ENCODE peak calls at places on chromosomes 13 and 19, in six cellular contexts. G is PC-3, Y is GM23248, T is GM23338, A is HCT116, P is OCI-LY7. W is an unnamed sample.

GRCh38 chr13:79258489-79258888 is 147.6 kb downstream of the RBM26 start:
- DNase-seq in G (no peak), Y (no peak), T (no peak), A (no peak), P (no peak), W (no peak)

GRCh38 chr19:14941189-14941588 is at the start of gene OR7C2:
- DNase-seq in G (no peak), Y (no peak), T (no peak), A (no peak), P (no peak), W (no peak)

GRCh38 chr19:42567567-42567966 is 27.2 kb downstream of the CEACAM8 start:
- DNase-seq in G (no peak), Y (no peak), T (no peak), A (no peak), P (no peak), W (no peak)

GRCh38 chr13:94251801-94252200 is 227.7 kb downstream of the DCT start:
- DNase-seq in G (no peak), Y (no peak), T (no peak), A (no peak), P (no peak), W (peak)

GRCh38 chr13:88042489-88042888 is 371.3 kb downstream of the SLITRK5 start:
- DNase-seq in G (peak), Y (no peak), T (no peak), A (no peak), P (no peak), W (no peak)

GRCh38 chr19:11194657-11195056 is 2.7 kb downstream of the KANK2 start:
- DNase-seq in G (no peak), Y (no peak), T (no peak), A (no peak), P (peak), W (peak)

GRCh38 chr19:35462476-35462953 is 14.5 kb downstream of the FFAR2 start:
- DNase-seq in G (no peak), Y (no peak), T (no peak), A (no peak), P (peak), W (no peak)

GRCh38 chr19:29516821-29517395 is 8.9 kb upstream of the VSTM2B start:
- DNase-seq in G (no peak), Y (no peak), T (no peak), A (no peak), P (no peak), W (no peak)

GRCh38 chr19:29482855-29483640 is 42.7 kb upstream of the VSTM2B start:
- DNase-seq in G (no peak), Y (no peak), T (no peak), A (no peak), P (no peak), W (no peak)

GRCh38 chr13:36904219-36904618 is 15.8 kb downstream of the SMAD9 start:
- DNase-seq in G (no peak), Y (no peak), T (no peak), A (no peak), P (no peak), W (no peak)

GRCh38 chr19:53511357-53511756 is 26.6 kb upstream of the ZNF331 start:
- DNase-seq in G (no peak), Y (no peak), T (no peak), A (no peak), P (no peak), W (no peak)

GRCh38 chr13:92407858-92408257 is 818.7 kb upstream of the GPC6 start:
- DNase-seq in G (no peak), Y (no peak), T (peak), A (no peak), P (no peak), W (no peak)

GRCh38 chr13:33863390-33863789 is 45.4 kb downstream of the RFC3 start:
- DNase-seq in G (no peak), Y (no peak), T (no peak), A (no peak), P (no peak), W (no peak)

GRCh38 chr19:46115396-46116109 is 8.9 kb downstream of the IGFL3 start:
- DNase-seq in G (peak), Y (peak), T (no peak), A (peak), P (no peak), W (peak)

GRCh38 chr13:38147050-38147449 is 202.6 kb upstream of the UFM1 start:
- DNase-seq in G (no peak), Y (no peak), T (no peak), A (no peak), P (no peak), W (no peak)

GRCh38 chr19:15062036-15062435 is 12.8 kb downstream of the CASP14 start:
- DNase-seq in G (no peak), Y (no peak), T (no peak), A (no peak), P (no peak), W (no peak)

GRCh38 chr13:78160793-78161192 is 242.2 kb upstream of the EDNRB start:
- DNase-seq in G (peak), Y (peak), T (no peak), A (no peak), P (no peak), W (no peak)

GRCh38 chr19:51702754-51703654 is 9.9 kb downstream of the SPACA6 start:
- DNase-seq in G (no peak), Y (peak), T (peak), A (no peak), P (no peak), W (peak)

GRCh38 chr13:114275309-114275708 is 6.1 kb upstream of the UPF3A start:
- DNase-seq in G (no peak), Y (peak), T (no peak), A (no peak), P (no peak), W (no peak)

GRCh38 chr13:92806215-92806614 is 420.4 kb upstream of the GPC6 start:
- DNase-seq in G (peak), Y (peak), T (no peak), A (no peak), P (peak), W (no peak)

GRCh38 chr19:49850221-49850486 is 805 bp upstream of the PTOV1 start:
- DNase-seq in G (no peak), Y (no peak), T (no peak), A (no peak), P (no peak), W (no peak)

GRCh38 chr13:59873309-59873708 is 290.4 kb downstream of the DIAPH3 start:
- DNase-seq in G (no peak), Y (no peak), T (peak), A (no peak), P (no peak), W (no peak)

GRCh38 chr19:42121666-42122069 is 10.6 kb downstream of the POU2F2 start:
- DNase-seq in G (peak), Y (peak), T (peak), A (no peak), P (peak), W (no peak)

DNA sequence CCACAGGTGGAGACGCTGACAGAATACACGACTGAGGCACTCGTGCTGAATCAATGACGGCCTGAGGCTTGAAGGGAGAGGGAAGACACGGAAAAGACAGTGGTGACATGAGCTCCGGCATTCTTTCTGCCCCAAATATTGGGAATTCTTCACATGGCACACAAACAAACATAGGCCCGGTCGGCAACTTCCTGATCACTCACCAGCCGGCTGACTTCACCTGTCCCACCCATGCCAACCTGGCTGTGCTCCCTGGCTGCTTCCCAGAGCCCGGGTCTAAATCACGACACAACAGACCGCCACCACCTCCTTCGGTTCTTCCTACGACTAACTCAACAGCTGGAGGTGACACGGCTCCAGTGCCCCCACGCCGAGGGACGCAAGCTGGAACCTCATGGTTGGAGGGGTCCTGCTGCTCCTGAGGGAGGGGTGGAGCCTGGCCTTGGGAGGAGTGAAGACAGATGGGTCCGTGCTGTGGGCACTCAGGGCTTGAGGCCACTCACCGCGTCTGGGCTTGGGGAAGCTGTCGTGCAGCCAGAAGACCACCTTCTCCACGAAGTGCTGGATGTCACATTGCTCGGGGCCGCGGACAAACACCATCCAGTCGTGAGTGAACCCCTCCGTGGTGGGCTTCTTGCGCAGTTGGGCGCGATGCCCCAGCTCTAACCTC is 9.6 kb downstream of the MLLT1 start:
- DNase-seq in G (peak), Y (no peak), T (no peak), A (no peak), P (no peak), W (no peak)
- H2AFZ ChIP-seq in G (no peak), Y (no peak), T (no peak), A (no peak), P (no peak), W (no peak)

GRCh38 chr19:47230122-47230920 is 678 bp downstream of the BBC3 start:
- DNase-seq in G (no peak), Y (peak), T (peak), A (no peak), P (peak), W (peak)
- TF ChIP-seq EZH2phosphoT487 in G (no peak), Y (no peak), T (no peak), A (no peak), P (no peak), W (no peak)

DNA sequence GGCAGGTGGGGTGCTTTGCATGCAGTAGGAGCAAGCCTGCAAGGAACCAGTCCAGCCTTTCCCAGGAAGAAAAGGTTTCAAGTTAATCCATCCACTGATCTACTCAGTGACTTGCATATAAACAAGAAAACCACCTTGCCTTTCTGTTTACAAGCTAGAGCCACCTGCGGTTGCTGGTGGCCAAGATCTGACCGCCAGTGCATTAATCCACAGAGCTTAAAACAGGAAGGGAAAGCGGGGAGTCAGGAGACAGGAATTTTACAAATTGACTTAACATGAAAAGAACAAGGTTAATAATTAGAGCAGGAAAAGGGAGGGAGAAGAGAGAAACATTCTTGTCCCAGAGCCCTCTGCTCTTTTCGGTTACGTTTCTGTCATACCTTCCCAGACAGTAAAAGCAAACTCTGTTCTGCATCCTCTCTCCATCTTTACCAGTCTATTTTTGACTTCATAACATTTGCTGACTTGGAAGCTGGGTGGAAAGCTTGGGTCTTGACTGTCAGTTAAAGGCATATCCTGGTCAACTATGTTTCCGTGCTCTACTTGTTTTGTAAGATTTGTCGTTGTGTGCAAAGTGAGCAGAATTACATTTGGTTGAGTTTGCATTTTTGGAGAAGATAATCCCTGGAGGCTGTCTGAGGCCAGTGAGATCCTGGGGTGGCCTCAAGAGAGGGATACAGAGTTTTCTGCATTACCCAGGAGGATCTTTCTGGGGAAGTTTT is 760.6 kb downstream of the EFNB2 start:
- DNase-seq in G (peak), Y (no peak), T (peak), A (peak), P (no peak), W (peak)
- H2AFZ ChIP-seq in G (no peak), Y (no peak), T (no peak), A (peak), P (no peak), W (peak)

DNA sequence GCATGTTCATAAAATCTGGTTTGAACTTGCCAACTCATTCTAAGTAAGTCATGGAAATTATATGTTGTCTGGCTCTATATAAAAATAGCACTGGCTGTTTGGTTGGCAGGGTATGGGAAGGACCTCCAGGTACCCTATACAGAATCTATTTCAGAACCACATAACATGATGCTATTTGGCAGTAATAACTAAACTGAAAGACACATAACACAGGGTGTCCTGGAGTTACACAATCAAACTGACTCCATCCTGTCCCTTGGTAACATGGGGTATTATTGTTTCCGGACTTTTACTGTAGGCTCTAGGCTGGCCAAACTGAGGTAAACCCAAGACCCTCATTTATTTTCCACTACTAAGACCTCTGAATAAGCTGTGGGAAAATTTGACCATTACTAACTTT is 248.8 kb downstream of the RGCC start:
- DNase-seq in G (no peak), Y (peak), T (no peak), A (no peak), P (no peak), W (no peak)
- TF ChIP-seq EZH2phosphoT487 in G (no peak), Y (no peak), T (no peak), A (no peak), P (no peak), W (no peak)

GRCh38 chr13:110306340-110306959 is 507 bp downstream of the COL4A1 start:
- DNase-seq in G (no peak), Y (peak), T (peak), A (no peak), P (no peak), W (peak)
- H2AFZ ChIP-seq in G (peak), Y (peak), T (peak), A (no peak), P (no peak), W (peak)

GRCh38 chr19:17681505-17682125 is 6.5 kb downstream of the UNC13A start:
- DNase-seq in G (peak), Y (peak), T (peak), A (no peak), P (peak), W (peak)

GRCh38 chr19:17682273-17682672 is 5.9 kb downstream of the UNC13A start:
- DNase-seq in G (no peak), Y (no peak), T (no peak), A (no peak), P (no peak), W (no peak)

GRCh38 chr19:17678836-17679235 is 9.3 kb downstream of the UNC13A start:
- DNase-seq in G (no peak), Y (no peak), T (no peak), A (no peak), P (no peak), W (no peak)

GRCh38 chr19:17679526-17680234 is 8.5 kb downstream of the UNC13A start:
- DNase-seq in G (no peak), Y (peak), T (peak), A (no peak), P (no peak), W (no peak)

DNA sequence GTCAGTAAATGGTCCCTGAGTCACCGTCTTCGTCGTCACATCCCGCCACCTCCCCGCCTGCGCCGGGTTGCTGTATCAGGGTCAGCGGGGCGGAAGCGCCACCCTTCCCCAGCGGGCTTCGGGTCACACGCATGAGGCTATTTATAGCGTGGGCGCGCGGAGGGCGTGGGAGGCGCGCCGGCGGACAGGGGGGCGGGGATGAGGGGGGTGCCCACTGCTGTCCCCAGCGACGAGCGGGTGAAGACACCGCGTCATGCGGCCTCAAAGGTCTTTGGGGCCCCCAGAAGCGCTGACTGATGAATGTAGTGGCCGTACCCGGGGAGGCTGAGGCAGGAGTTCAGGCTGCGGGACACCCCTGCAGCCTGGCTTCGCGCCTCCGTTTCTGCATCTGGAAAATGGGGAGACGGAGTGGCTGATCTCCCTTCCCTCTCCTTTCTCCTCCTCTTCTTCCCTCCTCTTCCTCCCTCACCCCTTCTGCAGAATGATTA is 7.9 kb downstream of the UNC13A start:
- DNase-seq in G (peak), Y (peak), T (peak), A (peak), P (peak), W (peak)
- TF ChIP-seq EZH2phosphoT487 in G (no peak), Y (no peak), T (no peak), A (no peak), P (no peak), W (no peak)

GRCh38 chr13:44340508-44340907 is 33.1 kb upstream of the SERP2 start:
- DNase-seq in G (no peak), Y (no peak), T (no peak), A (no peak), P (no peak), W (no peak)

GRCh38 chr13:44337581-44337980 is 36.0 kb upstream of the SERP2 start:
- DNase-seq in G (no peak), Y (no peak), T (no peak), A (no peak), P (no peak), W (no peak)

GRCh38 chr13:44347301-44347700 is 26.3 kb upstream of the SERP2 start:
- DNase-seq in G (no peak), Y (peak), T (no peak), A (no peak), P (no peak), W (no peak)

GRCh38 chr13:44346534-44346933 is 27.1 kb upstream of the SERP2 start:
- DNase-seq in G (no peak), Y (no peak), T (no peak), A (no peak), P (no peak), W (no peak)

DNA sequence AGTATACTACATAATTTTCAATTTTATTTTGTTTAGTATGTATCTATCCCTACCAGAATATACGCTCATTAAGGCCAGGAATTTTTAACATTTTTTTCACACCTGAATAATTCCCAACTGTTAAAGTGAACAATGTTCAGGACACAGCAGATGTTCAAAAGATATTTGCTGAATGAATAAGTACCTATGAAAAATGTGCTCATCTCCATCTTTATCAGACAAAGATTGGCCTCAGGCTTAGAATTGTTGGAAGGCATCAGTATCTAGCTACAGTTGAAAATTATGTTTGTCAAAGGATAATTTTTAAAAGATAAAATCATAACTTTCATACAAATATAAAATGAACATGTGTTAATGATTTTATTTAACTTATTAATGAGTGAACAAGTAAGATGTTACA is 30.9 kb upstream of the SERP2 start:
- DNase-seq in G (no peak), Y (no peak), T (no peak), A (no peak), P (no peak), W (no peak)
- H2AFZ ChIP-seq in G (no peak), Y (no peak), T (no peak), A (no peak), P (no peak), W (no peak)